ENCODE peak calls at places on chromosomes 11 and 22, in five cellular contexts. One of them, this sample, is unnamed.

GRCh38 chr22:37330200-37331033 is 48.1 kb downstream of the CYTH4 start:
- DNase-seq in Karpas-422: peak
- DNase-seq in transverse colon: peak
- DNase-seq in T-helper 9 cell: no peak
- DNase-seq in lower leg skin: no peak
- DNase-seq in this sample: no peak

GRCh38 chr22:37752189-37753061 is 55.3 kb upstream of the GCAT start:
- DNase-seq in Karpas-422: no peak
- DNase-seq in transverse colon: peak
- DNase-seq in T-helper 9 cell: no peak
- DNase-seq in lower leg skin: peak
- DNase-seq in this sample: peak

GRCh38 chr11:134252539-134253188 is 488 bp downstream of the THYN1 start:
- DNase-seq in Karpas-422: peak
- DNase-seq in transverse colon: no peak
- DNase-seq in T-helper 9 cell: no peak
- DNase-seq in lower leg skin: no peak
- DNase-seq in this sample: no peak

GRCh38 chr11:1060885-1061616 is 13.6 kb upstream of the MUC2 start:
- DNase-seq in Karpas-422: peak
- DNase-seq in transverse colon: peak
- DNase-seq in T-helper 9 cell: no peak
- DNase-seq in lower leg skin: no peak
- DNase-seq in this sample: no peak

GRCh38 chr22:50118129-50118528 is 28.3 kb downstream of the MOV10L1 start:
- DNase-seq in Karpas-422: no peak
- DNase-seq in transverse colon: no peak
- DNase-seq in T-helper 9 cell: no peak
- DNase-seq in lower leg skin: no peak
- DNase-seq in this sample: no peak

GRCh38 chr11:69934861-69935494 is 115.8 kb upstream of the FGF3 start:
- DNase-seq in Karpas-422: no peak
- DNase-seq in transverse colon: no peak
- DNase-seq in T-helper 9 cell: no peak
- DNase-seq in lower leg skin: peak
- DNase-seq in this sample: no peak

GRCh38 chr22:37229012-37229804 is 14.9 kb downstream of the RAC2 start:
- DNase-seq in Karpas-422: no peak
- DNase-seq in transverse colon: no peak
- DNase-seq in T-helper 9 cell: no peak
- DNase-seq in lower leg skin: no peak
- DNase-seq in this sample: no peak

GRCh38 chr11:112345166-112345565 is 84.5 kb upstream of the PLET1 start:
- DNase-seq in Karpas-422: no peak
- DNase-seq in transverse colon: no peak
- DNase-seq in T-helper 9 cell: no peak
- DNase-seq in lower leg skin: peak
- DNase-seq in this sample: no peak

GRCh38 chr11:19988598-19988997 is 171.7 kb downstream of the DBX1 start:
- DNase-seq in Karpas-422: no peak
- DNase-seq in transverse colon: peak
- DNase-seq in T-helper 9 cell: no peak
- DNase-seq in lower leg skin: no peak
- DNase-seq in this sample: no peak

GRCh38 chr22:50641696-50642607 is 14.0 kb upstream of the ARSA start:
- DNase-seq in Karpas-422: peak
- DNase-seq in transverse colon: no peak
- DNase-seq in T-helper 9 cell: no peak
- DNase-seq in lower leg skin: peak
- DNase-seq in this sample: peak

GRCh38 chr11:57460756-57461749 is 725 bp downstream of the RTN4RL2 start:
- DNase-seq in Karpas-422: no peak
- DNase-seq in transverse colon: no peak
- DNase-seq in T-helper 9 cell: no peak
- DNase-seq in lower leg skin: no peak
- DNase-seq in this sample: no peak

This sample was measured in foreskin melanocyte.